ENCODE peak calls at places on chromosomes 13 and 19, in four cellular contexts. E is HepG2, X is SK-N-SH, M is H1. V is an unnamed sample. For H3K4me1, the result is how much of the 10 kb centered on the place peaks cover.

GRCh38 chr19:3146677-3147100 is 10.9 kb downstream of the GNA15 start:
- DNase-seq in X (peak), M (peak), E (peak), V (no peak)

GRCh38 chr13:99376132-99376531 is 68.9 kb upstream of the GPR183 start:
- DNase-seq in E (no peak), X (no peak), M (peak), V (no peak)

GRCh38 chr19:53123400-53123799 is 9.3 kb downstream of the ZNF415 start:
- DNase-seq in X (no peak), E (no peak), M (no peak), V (no peak)

GRCh38 chr13:113616281-113616906 is 31.8 kb downstream of the TFDP1 start:
- DNase-seq in M (no peak), E (no peak), X (no peak), V (no peak)

GRCh38 chr19:43779147-43779819 is 1.5 kb downstream of the KCNN4 start:
- DNase-seq in X (no peak), M (no peak), E (no peak), V (no peak)

GRCh38 chr13:103157034-103157433 is 90.8 kb upstream of the SLC10A2 start:
- DNase-seq in E (no peak), M (no peak), X (no peak), V (no peak)

GRCh38 chr19:8238251-8238650 is 29.1 kb downstream of the CERS4 start:
- DNase-seq in X (no peak), M (no peak), E (no peak), V (no peak)

GRCh38 chr19:33490041-33490451 is 31.5 kb downstream of the PEPD start:
- DNase-seq in M (no peak), X (peak), E (no peak), V (no peak)

GRCh38 chr13:90630716-90631115 is 716.8 kb upstream of the MIR17HG start:
- DNase-seq in E (no peak), X (no peak), M (no peak), V (no peak)

GRCh38 chr19:46920341-46920740 is 59.5 kb downstream of the ARHGAP35 start:
- DNase-seq in M (no peak), E (no peak), X (no peak), V (no peak)

GRCh38 chr13:44093607-44094583 is 214.2 kb downstream of the LACC1 start:
- DNase-seq in M (no peak), E (no peak), X (no peak), V (no peak)

GRCh38 chr19:22612316-22612715 is 21.8 kb upstream of the ZNF492 start:
- DNase-seq in M (no peak), E (no peak), X (no peak), V (no peak)

GRCh38 chr13:50280538-50280937 is 265.3 kb downstream of the KCNRG start:
- DNase-seq in X (no peak), M (no peak), E (no peak), V (no peak)

GRCh38 chr13:106007156-106007555 is 528.3 kb downstream of the EFNB2 start:
- DNase-seq in E (no peak), M (no peak), X (no peak), V (no peak)

GRCh38 chr13:19618925-19619324 is 14.5 kb upstream of the MPHOSPH8 start:
- DNase-seq in X (peak), E (peak), M (peak), V (no peak)

GRCh38 chr13:81487151-81487550 is 1146.2 kb upstream of the SPRY2 start:
- DNase-seq in M (peak), E (peak), X (peak), V (no peak)

GRCh38 chr13:106685142-106685541 is 117.2 kb upstream of the ARGLU1 start:
- DNase-seq in M (no peak), E (no peak), X (no peak), V (no peak)

GRCh38 chr13:59890064-59890463 is 273.7 kb downstream of the DIAPH3 start:
- DNase-seq in E (no peak), X (no peak), M (no peak), V (no peak)

GRCh38 chr13:93286047-93286446 is 59.4 kb downstream of the GPC6 start:
- DNase-seq in M (no peak), X (no peak), E (no peak), V (no peak)

GRCh38 chr19:42246143-42246868 is 3.9 kb upstream of the GSK3A start:
- DNase-seq in M (peak), X (peak), E (no peak), V (no peak)

GRCh38 chr19:17109962-17110598 is 34.5 kb downstream of the MYO9B start:
- DNase-seq in M (no peak), E (no peak), X (no peak), V (peak)

GRCh38 chr13:74620711-74621110 is 486.5 kb upstream of the KLF12 start:
- DNase-seq in X (no peak), E (no peak), M (no peak), V (no peak)

GRCh38 chr19:55306712-55307111 is 18.4 kb downstream of the TMEM150B start:
- DNase-seq in X (no peak), M (no peak), E (no peak), V (no peak)

GRCh38 chr13:88802886-88803285 is 1131.7 kb downstream of the SLITRK5 start:
- DNase-seq in X (no peak), M (no peak), E (no peak), V (no peak)

GRCh38 chr19:50790365-50790825 is at the start of gene ACP4:
- DNase-seq in X (peak), M (no peak), E (no peak), V (no peak)

GRCh38 chr19:55284405-55285058 is 735 bp downstream of the BRSK1 start:
- DNase-seq in E (no peak), M (peak), X (peak), V (no peak)

GRCh38 chr13:48560657-48561337 is 27.9 kb upstream of the RCBTB2 start:
- DNase-seq in M (no peak), E (no peak), X (no peak), V (no peak)

GRCh38 chr13:105312906-105313305 is 1222.6 kb downstream of the EFNB2 start:
- DNase-seq in X (no peak), E (no peak), M (no peak), V (no peak)

GRCh38 chr13:32047088-32047487 is 15.5 kb downstream of the FRY start:
- DNase-seq in E (no peak), M (no peak), X (no peak), V (no peak)

GRCh38 chr13:32047796-32048195 is 16.2 kb downstream of the FRY start:
- DNase-seq in M (no peak), E (no peak), X (no peak), V (no peak)

GRCh38 chr13:32051156-32051555 is 19.6 kb downstream of the FRY start:
- DNase-seq in M (no peak), E (no peak), X (no peak), V (no peak)

GRCh38 chr13:32045963-32046785 is 14.6 kb downstream of the FRY start:
- DNase-seq in M (no peak), E (peak), X (no peak), V (no peak)

DNA sequence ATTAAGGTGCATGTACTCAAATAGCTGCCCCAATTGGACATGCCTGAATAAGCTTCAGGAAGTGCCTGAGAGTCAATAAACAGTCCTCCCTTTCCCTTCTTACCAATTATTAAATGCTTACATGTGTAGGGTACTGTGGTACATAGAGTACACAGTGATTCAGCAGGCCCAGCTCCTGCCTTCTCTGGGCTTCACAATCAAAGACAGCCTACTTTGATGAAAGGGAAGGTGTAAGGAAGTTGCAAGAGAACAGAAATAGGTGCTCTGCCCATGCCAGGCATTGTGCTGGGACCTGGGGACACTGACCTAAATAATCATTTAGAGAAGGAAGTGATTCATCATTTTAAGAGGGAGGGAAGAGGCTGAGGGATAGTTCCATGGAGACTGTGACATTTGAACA is 17.2 kb downstream of the FRY start:
- DNase-seq in M (no peak), X (peak), E (peak), V (no peak)
- TF ChIP-seq TCF12 in M (no peak), X (no peak), E (no peak), V (no peak)

GRCh38 chr13:110560606-110561334 is 752 bp downstream of the RAB20 start:
- DNase-seq in X (peak), M (no peak), E (peak), V (no peak)
- H3K4me1 ChIP-seq in X (under half), M (under half), E (half or more), V (under half)

GRCh38 chr19:31905980-31906948 is 439.1 kb upstream of the ZNF507 start:
- DNase-seq in X (no peak), E (no peak), M (no peak), V (no peak)
- TF ChIP-seq TCF12 in X (no peak), E (no peak), M (no peak), V (no peak)

GRCh38 chr19:39334444-39334976 is 1.3 kb downstream of the GMFG start:
- DNase-seq in M (no peak), E (no peak), X (no peak), V (no peak)
- H3K4me1 ChIP-seq in M (under half), E (half or more), X (under half), V (under half)

DNA sequence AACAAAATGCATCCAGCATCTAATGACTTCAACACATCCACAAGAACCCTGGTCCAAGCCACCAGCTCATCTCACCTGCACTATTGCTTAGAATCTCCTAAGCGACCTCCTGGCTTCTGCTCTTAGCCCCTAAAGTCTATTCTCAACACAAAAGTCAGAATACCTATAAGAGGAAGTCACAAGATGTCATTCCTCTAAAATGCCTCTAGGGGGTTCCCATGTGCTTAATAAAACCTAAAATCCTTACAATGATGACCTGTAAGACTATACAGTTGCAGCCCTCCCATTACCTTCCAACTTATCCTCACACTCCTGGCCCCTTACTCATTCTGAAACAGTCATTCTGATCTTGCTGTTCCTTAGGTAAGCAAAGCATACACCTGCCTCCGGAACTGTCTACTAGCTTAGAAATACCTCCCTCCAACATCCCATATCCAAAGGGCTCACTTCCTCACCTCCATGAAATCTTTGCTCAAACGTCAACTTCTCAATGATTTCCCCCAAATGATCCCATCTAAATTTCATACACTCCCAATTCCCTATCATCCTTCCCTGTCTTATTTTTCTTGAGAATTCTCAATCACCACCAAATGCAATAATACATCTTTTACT is 10.0 kb downstream of the ATP7B start:
- DNase-seq in E (peak), M (no peak), X (peak), V (no peak)
- TF ChIP-seq TCF12 in E (no peak), M (no peak), X (no peak), V (no peak)

DNA sequence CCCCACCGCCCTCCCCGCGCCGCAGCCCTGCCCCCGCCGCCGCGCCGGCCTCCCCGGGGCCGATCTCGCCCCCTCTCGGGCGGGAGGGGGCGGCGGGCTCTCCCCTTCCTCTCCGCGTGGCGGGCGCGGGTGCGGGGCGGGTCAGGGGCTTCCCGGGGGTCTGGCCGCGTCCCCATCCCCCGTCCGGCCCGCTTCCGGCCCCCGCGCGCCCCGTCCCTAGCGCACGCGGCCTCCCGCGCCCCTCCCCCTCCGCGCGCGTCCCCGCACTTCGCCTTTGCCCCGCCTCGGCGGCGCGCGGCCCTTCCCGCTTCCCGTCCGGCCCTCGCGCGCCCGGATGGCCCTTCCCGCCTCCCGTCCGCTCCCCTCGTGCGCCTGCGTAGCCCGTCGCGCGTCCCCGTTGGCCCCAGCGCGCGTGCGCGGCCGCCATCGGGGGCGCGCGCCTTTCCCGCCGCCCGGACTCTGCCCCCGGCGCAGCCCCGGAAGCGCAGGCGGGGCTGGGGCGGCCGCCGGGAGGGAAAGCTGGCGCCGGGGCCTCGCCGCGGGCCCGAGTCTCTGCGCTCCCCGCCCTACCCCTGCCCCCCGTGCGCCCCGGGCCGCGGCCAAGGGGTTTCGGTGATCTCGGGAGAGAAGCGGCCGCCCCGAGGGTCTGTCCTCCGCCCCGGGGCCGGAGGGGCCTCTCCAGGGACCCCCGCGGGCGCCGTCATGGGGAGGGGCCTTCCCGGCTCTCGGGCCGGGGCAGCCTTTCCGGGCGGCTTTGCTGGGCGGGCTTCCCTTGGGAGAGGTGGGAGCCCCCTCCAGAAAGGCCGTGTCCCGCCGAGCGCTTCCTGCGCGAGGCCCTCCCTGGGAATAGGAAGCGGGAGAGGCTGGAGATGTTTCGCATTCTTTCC is 519 bp downstream of the PTBP1 start:
- DNase-seq in M (peak), E (peak), X (peak), V (peak)
- H3K4me1 ChIP-seq in M (under half), E (half or more), X (under half), V (under half)

GRCh38 chr13:37488682-37489081 is 109.9 kb downstream of the POSTN start:
- DNase-seq in M (no peak), X (no peak), E (no peak), V (no peak)
- TF ChIP-seq TCF12 in M (no peak), X (peak), E (no peak), V (no peak)

GRCh38 chr19:15035795-15036311 is 13.4 kb upstream of the CASP14 start:
- DNase-seq in X (no peak), E (no peak), M (no peak), V (no peak)

GRCh38 chr19:15042003-15042402 is 7.3 kb upstream of the CASP14 start:
- DNase-seq in X (no peak), E (no peak), M (no peak), V (no peak)

DNA sequence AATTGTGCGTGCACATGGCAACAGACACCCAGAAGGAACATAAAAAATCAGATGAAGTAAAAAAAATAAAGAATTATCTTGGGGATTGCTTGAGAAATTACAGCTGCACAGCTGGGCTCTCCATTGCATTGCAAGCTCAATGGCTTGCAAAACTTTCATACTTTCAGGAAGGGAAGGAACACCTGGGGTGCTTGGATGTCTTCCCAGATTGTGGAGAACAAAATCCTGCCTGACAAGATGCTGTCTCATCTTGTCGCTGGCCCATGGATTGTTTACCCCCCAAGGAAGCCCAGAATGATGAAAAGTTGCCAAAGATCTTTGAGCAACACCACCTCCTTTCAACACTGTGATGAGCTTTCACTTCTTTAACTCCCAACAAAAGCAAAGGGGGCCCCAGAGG is 11.0 kb upstream of the CASP14 start:
- DNase-seq in X (no peak), M (no peak), E (no peak), V (no peak)
- H3K4me1 ChIP-seq in X (under half), M (under half), E (under half), V (under half)

GRCh38 chr19:14450168-14450874 is 17.2 kb downstream of the PKN1 start:
- DNase-seq in E (peak), X (peak), M (peak), V (no peak)
- TF ChIP-seq TCF12 in E (no peak), X (no peak), M (no peak), V (no peak)

V was measured in GM12878.